ENCODE peak calls at places on chromosomes 3 and 15, in ten cellular contexts. Q is NCI-H774; D is HEK293T; M is activated CD4-positive, alpha-beta T cell treated with anti-CD3 and anti-CD28 coated beads for 24 hours; A is iris pigment epithelial cell; J is endodermal cell; K is astrocyte; E is Kasumi-1; X is neural progenitor cell; F is AML-193. N is an unnamed sample.

GRCh38 chr3:149688122-149688757 is 30.4 kb upstream of the WWTR1 start:
- DNase-seq in J (no peak), D (no peak), K (no peak), E (no peak), F (no peak), M (no peak), X (no peak), A (no peak), Q (no peak), N (no peak)

GRCh38 chr3:53231532-53232511 is 24.0 kb downstream of the TKT start:
- DNase-seq in D (peak), K (no peak), X (no peak), M (no peak), F (no peak), E (no peak), J (peak), A (no peak), Q (no peak), N (no peak)

GRCh38 chr3:10189557-10190374 is 25.0 kb downstream of the IRAK2 start:
- DNase-seq in D (no peak), E (peak), K (peak), Q (no peak), J (no peak), X (no peak), F (peak), M (peak), A (peak), N (no peak)

GRCh38 chr3:120102674-120103073 is 8.4 kb upstream of the GSK3B start:
- DNase-seq in A (no peak), X (no peak), Q (no peak), F (no peak), J (no peak), K (no peak), M (no peak), D (no peak), E (no peak), N (no peak)

GRCh38 chr15:44713006-44713966 is 2.0 kb downstream of the B2M start:
- DNase-seq in J (no peak), X (no peak), F (peak), D (peak), Q (no peak), E (no peak), M (no peak), A (peak), K (peak), N (peak)

GRCh38 chr15:77118787-77119410 is 48.0 kb upstream of the TSPAN3 start:
- DNase-seq in J (no peak), D (peak), Q (peak), A (peak), M (no peak), E (peak), F (peak), X (peak), K (peak), N (peak)

GRCh38 chr3:177960722-177961121 is 575.5 kb upstream of the KCNMB2 start:
- DNase-seq in E (no peak), K (no peak), D (no peak), X (no peak), Q (no peak), A (no peak), J (no peak), F (no peak), M (no peak), N (no peak)

GRCh38 chr3:123396171-123397049 is 52.5 kb downstream of the ADCY5 start:
- DNase-seq in M (no peak), K (no peak), X (no peak), J (no peak), Q (no peak), A (no peak), E (peak), D (no peak), F (no peak), N (no peak)

GRCh38 chr3:172213765-172214358 is 174.5 kb downstream of the FNDC3B start:
- DNase-seq in M (no peak), J (no peak), K (no peak), E (no peak), A (no peak), X (no peak), D (no peak), Q (peak), F (no peak), N (no peak)

N was measured in left kidney.